ENCODE peak calls at places on chromosomes 11 and 22, in five cellular contexts. One of them, this sample, is unnamed.

GRCh38 chr11:33941637-33942160 is 49.8 kb upstream of the LMO2 start:
- DNase-seq in GM04504: no peak
- DNase-seq in T-helper 2 cell: no peak
- DNase-seq in NCI-H1105 treated with DMSO at 0.1 percent for 48 hours: no peak
- DNase-seq in IMR-90: no peak
- DNase-seq in this sample: no peak

GRCh38 chr11:1628506-1629325 is 859 bp upstream of the KRTAP5-5 start:
- DNase-seq in GM04504: no peak
- DNase-seq in NCI-H1105 treated with DMSO at 0.1 percent for 48 hours: no peak
- DNase-seq in IMR-90: peak
- DNase-seq in T-helper 2 cell: peak
- DNase-seq in this sample: no peak

GRCh38 chr11:8262552-8263108 is 1.0 kb downstream of the LMO1 start:
- DNase-seq in T-helper 2 cell: no peak
- DNase-seq in GM04504: peak
- DNase-seq in NCI-H1105 treated with DMSO at 0.1 percent for 48 hours: peak
- DNase-seq in IMR-90: peak
- DNase-seq in this sample: peak

GRCh38 chr22:19657252-19658056 is 56.8 kb upstream of the SEPTIN5 start:
- DNase-seq in IMR-90: no peak
- DNase-seq in NCI-H1105 treated with DMSO at 0.1 percent for 48 hours: no peak
- DNase-seq in T-helper 2 cell: no peak
- DNase-seq in GM04504: no peak
- DNase-seq in this sample: no peak

GRCh38 chr22:27370987-27371386 is 430.6 kb downstream of the MN1 start:
- DNase-seq in IMR-90: no peak
- DNase-seq in NCI-H1105 treated with DMSO at 0.1 percent for 48 hours: no peak
- DNase-seq in GM04504: no peak
- DNase-seq in T-helper 2 cell: no peak
- DNase-seq in this sample: no peak

GRCh38 chr22:44023404-44024287 is 456 bp upstream of the PARVB start:
- DNase-seq in GM04504: peak
- DNase-seq in IMR-90: peak
- DNase-seq in T-helper 2 cell: no peak
- DNase-seq in NCI-H1105 treated with DMSO at 0.1 percent for 48 hours: no peak
- DNase-seq in this sample: no peak

GRCh38 chr11:6055569-6055968 is 25.0 kb upstream of the OR56A1 start:
- DNase-seq in GM04504: no peak
- DNase-seq in IMR-90: no peak
- DNase-seq in T-helper 2 cell: no peak
- DNase-seq in NCI-H1105 treated with DMSO at 0.1 percent for 48 hours: no peak
- DNase-seq in this sample: no peak

GRCh38 chr22:48925450-48925849 is 902.2 kb downstream of the BRD1 start:
- DNase-seq in NCI-H1105 treated with DMSO at 0.1 percent for 48 hours: no peak
- DNase-seq in IMR-90: no peak
- DNase-seq in T-helper 2 cell: no peak
- DNase-seq in GM04504: no peak
- DNase-seq in this sample: no peak